ENCODE peak calls at places on chromosome X, in ten cellular contexts. D, Y, X, A, V, W, Z, P, S and E are unnamed samples. For H3K9me3, the result is how much of the 10 kb centered on the place peaks cover.

GRCh38 chrX:150446995-150447394 is 83.9 kb downstream of the MAMLD1 start:
- DNase-seq in D (no peak), Y (no peak), X (no peak), A (no peak), V (peak), W (no peak), Z (no peak), P (no peak), S (no peak), E (no peak)

GRCh38 chrX:2819345-2820130 is 9.2 kb upstream of the GYG2 start:
- DNase-seq in D (no peak), Y (no peak), X (no peak), A (no peak), V (peak), W (no peak), Z (no peak), P (no peak), S (no peak), E (no peak)

GRCh38 chrX:14913241-14913640 is 40.0 kb downstream of the MOSPD2 start:
- DNase-seq in D (no peak), Y (no peak), X (no peak), A (no peak), V (peak), W (no peak), Z (no peak), P (no peak), S (no peak), E (no peak)

GRCh38 chrX:30196322-30196721 is 19.0 kb upstream of the MAGEB2 start:
- DNase-seq in D (no peak), Y (no peak), X (no peak), A (no peak), V (peak), W (peak), Z (no peak), P (no peak), S (no peak), E (no peak)

GRCh38 chrX:18707442-18708049 is at the start of gene PPEF1:
- DNase-seq in D (no peak), Y (no peak), X (no peak), A (no peak), V (no peak), W (no peak), Z (no peak), P (no peak), S (no peak), E (no peak)

GRCh38 chrX:43735957-43736356 is 79.9 kb downstream of the MAOA start:
- DNase-seq in D (no peak), Y (no peak), X (no peak), A (no peak), V (no peak), W (no peak), Z (no peak), P (no peak), S (no peak), E (no peak)

GRCh38 chrX:142095816-142096215 is 109.3 kb downstream of the MAGEC2 start:
- DNase-seq in D (no peak), Y (no peak), X (no peak), A (no peak), V (no peak), W (no peak), Z (no peak), P (no peak), S (no peak), E (no peak)

GRCh38 chrX:56728321-56728720 is 722 bp upstream of the NBDY start:
- DNase-seq in D (no peak), Y (no peak), X (no peak), A (no peak), V (peak), W (no peak), Z (no peak), P (no peak), S (no peak), E (no peak)

GRCh38 chrX:108312938-108313337 is 125.3 kb downstream of the COL4A6 start:
- DNase-seq in D (no peak), Y (peak), X (no peak), A (no peak), V (peak), W (peak), Z (peak), P (no peak), S (peak), E (no peak)

GRCh38 chrX:16458208-16458607 is 191.8 kb upstream of the S100G start:
- DNase-seq in D (no peak), Y (no peak), X (no peak), A (no peak), V (no peak), W (no peak), Z (no peak), P (no peak), S (no peak), E (no peak)

GRCh38 chrX:13432376-13432775 is 112.5 kb upstream of the ATXN3L start:
- DNase-seq in D (no peak), Y (no peak), X (no peak), A (no peak), V (peak), W (no peak), Z (no peak), P (no peak), S (peak), E (no peak)

GRCh38 chrX:10077425-10078188 is 79.2 kb upstream of the CLCN4 start:
- DNase-seq in D (no peak), Y (no peak), X (peak), A (no peak), V (no peak), W (no peak), Z (no peak), P (no peak), S (no peak), E (no peak)

GRCh38 chrX:69018416-69019072 is 146.7 kb downstream of the PJA1 start:
- DNase-seq in D (no peak), Y (no peak), X (no peak), A (no peak), V (peak), W (no peak), Z (no peak), P (no peak), S (no peak), E (no peak)

GRCh38 chrX:153317996-153318722 is 3.4 kb downstream of the PNMA6F start:
- DNase-seq in D (no peak), Y (no peak), X (no peak), A (no peak), V (no peak), W (no peak), Z (no peak), P (no peak), S (no peak), E (no peak)

GRCh38 chrX:2967998-2968909 is 38.1 kb upstream of the ARSH start:
- DNase-seq in D (no peak), Y (peak), X (no peak), A (no peak), V (peak), W (peak), Z (no peak), P (no peak), S (peak), E (no peak)

DNA sequence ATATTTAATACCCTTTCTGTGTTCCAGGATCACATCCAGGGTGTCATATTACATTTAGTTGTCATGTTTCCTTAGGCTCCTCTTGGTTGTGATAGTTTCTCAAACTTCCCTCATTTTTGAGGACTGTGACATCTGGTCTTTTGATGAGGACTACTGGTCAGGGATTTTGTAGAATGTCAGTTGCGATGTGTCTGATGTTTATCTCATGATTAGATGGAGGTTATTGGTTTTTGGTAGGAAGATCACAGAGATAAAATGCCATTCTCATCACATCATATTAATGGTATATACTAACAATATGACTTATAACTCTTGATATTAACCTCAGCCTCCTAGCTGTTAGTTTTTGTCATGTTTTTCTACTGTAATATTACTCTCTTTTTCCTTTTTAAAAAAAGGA is 753.9 kb upstream of the AMOT start:
- DNase-seq in D (no peak), Y (no peak), X (no peak), A (no peak), V (no peak), W (no peak), Z (no peak), P (no peak), S (no peak), E (no peak)
- H3K9me3 ChIP-seq in D (under half), Y (under half), X (under half), A (under half), V (under half), W (under half), Z (under half), P (under half), S (under half), E (under half)

DNA sequence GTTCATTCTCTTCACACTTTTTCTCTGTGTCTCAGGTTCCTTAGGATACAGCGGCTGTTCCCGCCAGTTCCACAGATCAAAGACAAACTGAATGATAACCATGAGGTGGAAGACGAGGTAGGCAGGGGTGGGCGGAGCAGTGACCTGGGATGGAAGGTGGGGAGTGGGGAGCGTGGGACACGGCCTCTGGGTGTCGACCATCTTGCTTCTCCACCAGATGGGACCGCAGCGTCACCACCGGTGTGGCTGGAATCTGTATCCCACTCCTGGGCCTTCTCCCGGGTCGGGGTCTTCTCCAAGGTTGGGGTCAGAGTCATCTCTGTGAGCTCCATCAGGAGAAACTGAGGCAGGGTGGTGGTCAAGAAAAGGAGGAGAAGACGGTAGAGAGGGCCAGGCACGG is 31.2 kb upstream of the IL3RA start:
- DNase-seq in D (no peak), Y (no peak), X (no peak), A (no peak), V (no peak), W (no peak), Z (no peak), P (no peak), S (no peak), E (no peak)
- H3K9me3 ChIP-seq in D (under half), Y (under half), X (under half), A (under half), V (under half), W (under half), Z (under half), P (under half), S (under half), E (under half)

GRCh38 chrX:1295550-1295949 is 26.9 kb downstream of the CSF2RA start:
- DNase-seq in D (no peak), Y (no peak), X (no peak), A (no peak), V (no peak), W (no peak), Z (no peak), P (no peak), S (no peak), E (no peak)

GRCh38 chrX:1294301-1295067 is 25.9 kb downstream of the CSF2RA start:
- DNase-seq in D (no peak), Y (no peak), X (no peak), A (no peak), V (no peak), W (no peak), Z (no peak), P (no peak), S (no peak), E (no peak)

GRCh38 chrX:1300449-1300848 is 31.8 kb downstream of the CSF2RA start:
- DNase-seq in D (no peak), Y (peak), X (no peak), A (no peak), V (no peak), W (no peak), Z (no peak), P (peak), S (no peak), E (no peak)
- H3K9me3 ChIP-seq in D (under half), Y (under half), X (under half), A (under half), V (under half), W (under half), Z (under half), P (under half), S (under half), E (under half)

GRCh38 chrX:22970861-22971260 is 28.9 kb upstream of the DDX53 start:
- DNase-seq in D (no peak), Y (no peak), X (no peak), A (no peak), V (no peak), W (no peak), Z (no peak), P (no peak), S (no peak), E (no peak)

GRCh38 chrX:22974616-22975015 is 25.1 kb upstream of the DDX53 start:
- DNase-seq in D (no peak), Y (no peak), X (no peak), A (no peak), V (no peak), W (no peak), Z (no peak), P (no peak), S (no peak), E (no peak)

GRCh38 chrX:22968494-22968893 is 31.3 kb upstream of the DDX53 start:
- DNase-seq in D (no peak), Y (no peak), X (no peak), A (no peak), V (no peak), W (no peak), Z (no peak), P (no peak), S (no peak), E (no peak)

DNA sequence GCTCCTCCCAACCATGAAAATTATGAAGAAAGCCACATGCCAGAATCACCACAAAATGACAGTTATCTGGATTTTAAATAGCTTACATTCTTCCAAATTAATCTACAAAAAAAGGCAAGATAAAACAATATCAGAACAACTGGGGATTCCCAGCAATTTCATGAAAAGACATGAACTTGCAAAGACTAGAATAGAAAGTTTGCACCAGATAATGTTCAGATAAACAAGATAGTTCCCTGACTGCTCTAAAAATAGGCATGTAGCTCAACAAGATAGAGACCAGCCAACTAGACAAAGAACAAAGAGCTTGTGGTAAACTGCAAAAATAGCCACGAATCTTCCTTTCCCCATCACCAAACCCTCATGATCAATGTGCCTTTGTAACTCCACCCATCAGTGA is 30.3 kb upstream of the DDX53 start:
- DNase-seq in D (no peak), Y (no peak), X (no peak), A (no peak), V (peak), W (no peak), Z (no peak), P (no peak), S (no peak), E (no peak)
- H3K9me3 ChIP-seq in D (under half), Y (under half), X (under half), A (under half), V (under half), W (under half), Z (under half), P (under half), S (under half), E (under half)

GRCh38 chrX:65731684-65732289 is 64.3 kb downstream of the MSN start:
- DNase-seq in D (no peak), Y (no peak), X (no peak), A (no peak), V (no peak), W (no peak), Z (no peak), P (no peak), S (no peak), E (no peak)
- H3K9me3 ChIP-seq in D (under half), Y (under half), X (under half), A (under half), V (under half), W (under half), Z (under half), P (under half), S (under half), E (under half)

GRCh38 chrX:40009890-40010289 is 87.9 kb downstream of the BCOR start:
- DNase-seq in D (no peak), Y (peak), X (no peak), A (no peak), V (no peak), W (peak), Z (no peak), P (no peak), S (no peak), E (no peak)

GRCh38 chrX:40009462-40009851 is 88.3 kb downstream of the BCOR start:
- DNase-seq in D (no peak), Y (peak), X (no peak), A (no peak), V (no peak), W (peak), Z (no peak), P (no peak), S (no peak), E (no peak)

GRCh38 chrX:40012039-40012799 is 85.5 kb downstream of the BCOR start:
- DNase-seq in D (no peak), Y (peak), X (no peak), A (no peak), V (peak), W (peak), Z (peak), P (no peak), S (peak), E (no peak)

GRCh38 chrX:40011483-40012038 is 86.2 kb downstream of the BCOR start:
- DNase-seq in D (no peak), Y (no peak), X (no peak), A (no peak), V (no peak), W (no peak), Z (no peak), P (no peak), S (no peak), E (no peak)

DNA sequence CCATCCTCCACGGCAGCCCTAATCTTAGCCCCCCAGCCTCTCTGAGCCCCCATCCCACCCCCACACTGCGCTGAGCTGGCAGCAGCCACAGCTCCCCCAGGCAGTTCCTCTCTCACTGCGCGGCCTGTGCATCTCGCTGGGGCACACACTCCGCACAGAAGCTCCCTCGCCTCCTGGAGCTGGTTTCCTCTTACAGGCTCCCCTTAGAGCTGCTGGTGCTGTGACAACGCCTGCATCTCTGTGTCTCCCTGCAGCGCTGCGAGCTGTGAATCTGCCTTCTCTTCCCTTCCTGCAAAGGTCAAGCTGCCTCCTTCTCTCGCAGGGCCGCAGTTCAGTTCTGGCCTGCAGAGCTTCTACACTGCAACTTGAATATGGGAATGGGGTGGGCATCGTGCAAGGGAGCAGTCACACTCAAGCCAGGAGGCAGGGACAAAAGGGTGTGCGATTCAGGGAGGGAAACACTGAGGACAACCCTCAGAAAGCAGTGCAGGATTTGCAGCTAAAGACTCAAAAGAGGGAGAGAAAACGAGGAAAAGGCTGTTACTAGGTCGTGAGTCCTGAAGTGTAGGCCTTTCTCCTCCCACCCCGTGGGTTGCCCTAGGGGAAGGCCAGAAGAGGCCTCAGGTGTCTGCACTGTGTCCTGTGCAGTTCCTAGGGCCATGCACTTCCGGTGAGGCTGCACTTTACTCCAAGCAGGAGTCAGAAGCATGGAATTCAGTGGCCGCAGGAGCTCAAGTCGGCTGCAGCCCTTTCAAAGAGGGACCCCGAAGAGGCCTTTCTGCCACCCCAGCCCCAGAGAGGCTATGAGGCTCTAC is 87.0 kb downstream of the BCOR start:
- DNase-seq in D (no peak), Y (peak), X (no peak), A (no peak), V (no peak), W (peak), Z (no peak), P (no peak), S (no peak), E (peak)
- H3K9me3 ChIP-seq in D (under half), Y (under half), X (under half), A (under half), V (under half), W (under half), Z (under half), P (under half), S (under half), E (under half)